ENCODE peak calls at places on chromosomes 16 and 17, in nine cellular contexts. One of them, this sample, is unnamed.

GRCh38 chr16:88349903-88350900 is 32.6 kb upstream of the ZNF469 start:
- DNase-seq in amniotic stem cell: no peak
- DNase-seq in NCI-H1417: no peak
- DNase-seq in vagina: no peak
- DNase-seq in NCI-H2171: no peak
- DNase-seq in stimulated activated naive CD8-positive, alpha-beta T cell treated with anti-CD3 and anti-CD28 coated beads, Interleukin-15, Interleukin-2, amounts not matched to agents 100 U/mL and 50 U/mL, for 24 hours: no peak
- DNase-seq in stimulated activated CD4-positive, alpha-beta T cell treated with anti-CD3 and anti-CD28 coated beads, Interleukin-1b, Interleukin-23, amount 100 ng/mL, for 48 hours: no peak
- DNase-seq in posterior cingulate gyrus: no peak
- DNase-seq in activated naive CD4-positive, alpha-beta T cell: no peak
- DNase-seq in this sample: no peak

GRCh38 chr16:4435668-4436067 is 10.0 kb downstream of the DNAJA3 start:
- DNase-seq in activated naive CD4-positive, alpha-beta T cell: no peak
- DNase-seq in amniotic stem cell: no peak
- DNase-seq in stimulated activated naive CD8-positive, alpha-beta T cell treated with anti-CD3 and anti-CD28 coated beads, Interleukin-15, Interleukin-2, amounts not matched to agents 100 U/mL and 50 U/mL, for 24 hours: no peak
- DNase-seq in NCI-H1417: no peak
- DNase-seq in vagina: no peak
- DNase-seq in NCI-H2171: no peak
- DNase-seq in posterior cingulate gyrus: no peak
- DNase-seq in stimulated activated CD4-positive, alpha-beta T cell treated with anti-CD3 and anti-CD28 coated beads, Interleukin-1b, Interleukin-23, amount 100 ng/mL, for 48 hours: no peak
- DNase-seq in this sample: no peak

GRCh38 chr16:11263737-11264136 is 5.4 kb downstream of the TNP2 start:
- DNase-seq in stimulated activated naive CD8-positive, alpha-beta T cell treated with anti-CD3 and anti-CD28 coated beads, Interleukin-15, Interleukin-2, amounts not matched to agents 100 U/mL and 50 U/mL, for 24 hours: peak; percentile 66
- DNase-seq in vagina: no peak
- DNase-seq in activated naive CD4-positive, alpha-beta T cell: no peak
- DNase-seq in NCI-H2171: no peak
- DNase-seq in stimulated activated CD4-positive, alpha-beta T cell treated with anti-CD3 and anti-CD28 coated beads, Interleukin-1b, Interleukin-23, amount 100 ng/mL, for 48 hours: peak; percentile 73
- DNase-seq in amniotic stem cell: no peak
- DNase-seq in posterior cingulate gyrus: no peak
- DNase-seq in NCI-H1417: no peak
- DNase-seq in this sample: no peak

GRCh38 chr17:21358682-21359482 is 17.3 kb upstream of the KCNJ12 start:
- DNase-seq in NCI-H2171: no peak
- DNase-seq in NCI-H1417: no peak
- DNase-seq in posterior cingulate gyrus: no peak
- DNase-seq in vagina: no peak
- DNase-seq in stimulated activated CD4-positive, alpha-beta T cell treated with anti-CD3 and anti-CD28 coated beads, Interleukin-1b, Interleukin-23, amount 100 ng/mL, for 48 hours: no peak
- DNase-seq in activated naive CD4-positive, alpha-beta T cell: no peak
- DNase-seq in amniotic stem cell: no peak
- DNase-seq in stimulated activated naive CD8-positive, alpha-beta T cell treated with anti-CD3 and anti-CD28 coated beads, Interleukin-15, Interleukin-2, amounts not matched to agents 100 U/mL and 50 U/mL, for 24 hours: no peak
- DNase-seq in this sample: no peak

GRCh38 chr17:19867094-19867653 is 562 bp downstream of the ULK2 start:
- DNase-seq in stimulated activated naive CD8-positive, alpha-beta T cell treated with anti-CD3 and anti-CD28 coated beads, Interleukin-15, Interleukin-2, amounts not matched to agents 100 U/mL and 50 U/mL, for 24 hours: peak; percentile 60
- DNase-seq in NCI-H1417: peak; percentile 12
- DNase-seq in NCI-H2171: peak; percentile 39
- DNase-seq in activated naive CD4-positive, alpha-beta T cell: no peak
- DNase-seq in stimulated activated CD4-positive, alpha-beta T cell treated with anti-CD3 and anti-CD28 coated beads, Interleukin-1b, Interleukin-23, amount 100 ng/mL, for 48 hours: peak; percentile 34
- DNase-seq in posterior cingulate gyrus: peak; percentile 78
- DNase-seq in vagina: no peak
- DNase-seq in amniotic stem cell: no peak
- DNase-seq in this sample: peak; percentile 93

GRCh38 chr16:17572145-17572544 is 101.4 kb upstream of the XYLT1 start:
- DNase-seq in NCI-H1417: no peak
- DNase-seq in posterior cingulate gyrus: no peak
- DNase-seq in stimulated activated CD4-positive, alpha-beta T cell treated with anti-CD3 and anti-CD28 coated beads, Interleukin-1b, Interleukin-23, amount 100 ng/mL, for 48 hours: no peak
- DNase-seq in amniotic stem cell: no peak
- DNase-seq in stimulated activated naive CD8-positive, alpha-beta T cell treated with anti-CD3 and anti-CD28 coated beads, Interleukin-15, Interleukin-2, amounts not matched to agents 100 U/mL and 50 U/mL, for 24 hours: no peak
- DNase-seq in activated naive CD4-positive, alpha-beta T cell: no peak
- DNase-seq in NCI-H2171: no peak
- DNase-seq in vagina: no peak
- DNase-seq in this sample: no peak

GRCh38 chr17:6073620-6074019 is 3.4 kb downstream of the WSCD1 start:
- DNase-seq in stimulated activated naive CD8-positive, alpha-beta T cell treated with anti-CD3 and anti-CD28 coated beads, Interleukin-15, Interleukin-2, amounts not matched to agents 100 U/mL and 50 U/mL, for 24 hours: no peak
- DNase-seq in vagina: no peak
- DNase-seq in NCI-H2171: no peak
- DNase-seq in amniotic stem cell: no peak
- DNase-seq in NCI-H1417: no peak
- DNase-seq in activated naive CD4-positive, alpha-beta T cell: no peak
- DNase-seq in posterior cingulate gyrus: no peak
- DNase-seq in stimulated activated CD4-positive, alpha-beta T cell treated with anti-CD3 and anti-CD28 coated beads, Interleukin-1b, Interleukin-23, amount 100 ng/mL, for 48 hours: no peak
- DNase-seq in this sample: no peak

GRCh38 chr17:76141212-76142043 is at the start of gene FOXJ1:
- DNase-seq in stimulated activated naive CD8-positive, alpha-beta T cell treated with anti-CD3 and anti-CD28 coated beads, Interleukin-15, Interleukin-2, amounts not matched to agents 100 U/mL and 50 U/mL, for 24 hours: peak; percentile 91
- DNase-seq in vagina: no peak
- DNase-seq in activated naive CD4-positive, alpha-beta T cell: peak; percentile 68
- DNase-seq in amniotic stem cell: peak; percentile 25
- DNase-seq in NCI-H1417: peak; percentile 93
- DNase-seq in posterior cingulate gyrus: peak; percentile 85
- DNase-seq in NCI-H2171: peak; percentile 92
- DNase-seq in stimulated activated CD4-positive, alpha-beta T cell treated with anti-CD3 and anti-CD28 coated beads, Interleukin-1b, Interleukin-23, amount 100 ng/mL, for 48 hours: peak; percentile 92
- DNase-seq in this sample: peak; percentile 84

GRCh38 chr17:2137342-2138098 is 82.6 kb downstream of the HIC1 start:
- DNase-seq in posterior cingulate gyrus: no peak
- DNase-seq in stimulated activated naive CD8-positive, alpha-beta T cell treated with anti-CD3 and anti-CD28 coated beads, Interleukin-15, Interleukin-2, amounts not matched to agents 100 U/mL and 50 U/mL, for 24 hours: no peak
- DNase-seq in NCI-H1417: peak; percentile 1
- DNase-seq in stimulated activated CD4-positive, alpha-beta T cell treated with anti-CD3 and anti-CD28 coated beads, Interleukin-1b, Interleukin-23, amount 100 ng/mL, for 48 hours: no peak
- DNase-seq in activated naive CD4-positive, alpha-beta T cell: no peak
- DNase-seq in NCI-H2171: no peak
- DNase-seq in amniotic stem cell: no peak
- DNase-seq in vagina: no peak
- DNase-seq in this sample: peak; percentile 56

GRCh38 chr17:30549864-30550511 is 72.8 kb downstream of the GOSR1 start:
- DNase-seq in NCI-H2171: no peak
- DNase-seq in posterior cingulate gyrus: no peak
- DNase-seq in vagina: no peak
- DNase-seq in activated naive CD4-positive, alpha-beta T cell: no peak
- DNase-seq in stimulated activated naive CD8-positive, alpha-beta T cell treated with anti-CD3 and anti-CD28 coated beads, Interleukin-15, Interleukin-2, amounts not matched to agents 100 U/mL and 50 U/mL, for 24 hours: no peak
- DNase-seq in amniotic stem cell: no peak
- DNase-seq in stimulated activated CD4-positive, alpha-beta T cell treated with anti-CD3 and anti-CD28 coated beads, Interleukin-1b, Interleukin-23, amount 100 ng/mL, for 48 hours: no peak
- DNase-seq in NCI-H1417: no peak
- DNase-seq in this sample: peak; percentile 14

GRCh38 chr17:48526986-48527741 is 3.6 kb downstream of the HOXB1 start:
- DNase-seq in stimulated activated CD4-positive, alpha-beta T cell treated with anti-CD3 and anti-CD28 coated beads, Interleukin-1b, Interleukin-23, amount 100 ng/mL, for 48 hours: no peak
- DNase-seq in vagina: no peak
- DNase-seq in NCI-H1417: no peak
- DNase-seq in posterior cingulate gyrus: no peak
- DNase-seq in NCI-H2171: no peak
- DNase-seq in amniotic stem cell: no peak
- DNase-seq in activated naive CD4-positive, alpha-beta T cell: no peak
- DNase-seq in stimulated activated naive CD8-positive, alpha-beta T cell treated with anti-CD3 and anti-CD28 coated beads, Interleukin-15, Interleukin-2, amounts not matched to agents 100 U/mL and 50 U/mL, for 24 hours: peak; percentile 40
- DNase-seq in this sample: no peak

GRCh38 chr17:80510132-80510531 is 33.7 kb upstream of the NPTX1 start:
- DNase-seq in NCI-H2171: no peak
- DNase-seq in vagina: no peak
- DNase-seq in stimulated activated CD4-positive, alpha-beta T cell treated with anti-CD3 and anti-CD28 coated beads, Interleukin-1b, Interleukin-23, amount 100 ng/mL, for 48 hours: no peak
- DNase-seq in activated naive CD4-positive, alpha-beta T cell: no peak
- DNase-seq in stimulated activated naive CD8-positive, alpha-beta T cell treated with anti-CD3 and anti-CD28 coated beads, Interleukin-15, Interleukin-2, amounts not matched to agents 100 U/mL and 50 U/mL, for 24 hours: no peak
- DNase-seq in amniotic stem cell: no peak
- DNase-seq in posterior cingulate gyrus: no peak
- DNase-seq in NCI-H1417: no peak
- DNase-seq in this sample: no peak

GRCh38 chr17:1590031-1590746 is 27.6 kb upstream of the PITPNA start:
- DNase-seq in NCI-H2171: no peak
- DNase-seq in amniotic stem cell: peak; percentile 74
- DNase-seq in NCI-H1417: no peak
- DNase-seq in activated naive CD4-positive, alpha-beta T cell: no peak
- DNase-seq in posterior cingulate gyrus: no peak
- DNase-seq in stimulated activated CD4-positive, alpha-beta T cell treated with anti-CD3 and anti-CD28 coated beads, Interleukin-1b, Interleukin-23, amount 100 ng/mL, for 48 hours: no peak
- DNase-seq in stimulated activated naive CD8-positive, alpha-beta T cell treated with anti-CD3 and anti-CD28 coated beads, Interleukin-15, Interleukin-2, amounts not matched to agents 100 U/mL and 50 U/mL, for 24 hours: peak; percentile 50
- DNase-seq in vagina: no peak
- DNase-seq in this sample: no peak

GRCh38 chr16:58235663-58236062 is 37.8 kb upstream of the CSNK2A2 start:
- DNase-seq in vagina: no peak
- DNase-seq in stimulated activated CD4-positive, alpha-beta T cell treated with anti-CD3 and anti-CD28 coated beads, Interleukin-1b, Interleukin-23, amount 100 ng/mL, for 48 hours: no peak
- DNase-seq in amniotic stem cell: no peak
- DNase-seq in posterior cingulate gyrus: no peak
- DNase-seq in NCI-H1417: no peak
- DNase-seq in NCI-H2171: no peak
- DNase-seq in activated naive CD4-positive, alpha-beta T cell: no peak
- DNase-seq in stimulated activated naive CD8-positive, alpha-beta T cell treated with anti-CD3 and anti-CD28 coated beads, Interleukin-15, Interleukin-2, amounts not matched to agents 100 U/mL and 50 U/mL, for 24 hours: no peak
- DNase-seq in this sample: no peak

GRCh38 chr17:75898065-75898464 is 1.3 kb upstream of the TRIM65 start:
- DNase-seq in NCI-H2171: no peak
- DNase-seq in stimulated activated CD4-positive, alpha-beta T cell treated with anti-CD3 and anti-CD28 coated beads, Interleukin-1b, Interleukin-23, amount 100 ng/mL, for 48 hours: no peak
- DNase-seq in activated naive CD4-positive, alpha-beta T cell: no peak
- DNase-seq in NCI-H1417: no peak
- DNase-seq in posterior cingulate gyrus: no peak
- DNase-seq in stimulated activated naive CD8-positive, alpha-beta T cell treated with anti-CD3 and anti-CD28 coated beads, Interleukin-15, Interleukin-2, amounts not matched to agents 100 U/mL and 50 U/mL, for 24 hours: no peak
- DNase-seq in vagina: no peak
- DNase-seq in amniotic stem cell: no peak
- DNase-seq in this sample: no peak

GRCh38 chr17:50863221-50863843 is 2.8 kb downstream of the TOB1 start:
- DNase-seq in NCI-H2171: no peak
- DNase-seq in vagina: no peak
- DNase-seq in NCI-H1417: no peak
- DNase-seq in stimulated activated naive CD8-positive, alpha-beta T cell treated with anti-CD3 and anti-CD28 coated beads, Interleukin-15, Interleukin-2, amounts not matched to agents 100 U/mL and 50 U/mL, for 24 hours: peak; percentile 68
- DNase-seq in posterior cingulate gyrus: peak; percentile 71
- DNase-seq in stimulated activated CD4-positive, alpha-beta T cell treated with anti-CD3 and anti-CD28 coated beads, Interleukin-1b, Interleukin-23, amount 100 ng/mL, for 48 hours: peak; percentile 42
- DNase-seq in amniotic stem cell: no peak
- DNase-seq in activated naive CD4-positive, alpha-beta T cell: no peak
- DNase-seq in this sample: no peak

GRCh38 chr16:11994187-11995119 is 17.9 kb downstream of the SNX29 start:
- DNase-seq in activated naive CD4-positive, alpha-beta T cell: no peak
- DNase-seq in NCI-H2171: no peak
- DNase-seq in posterior cingulate gyrus: peak; percentile 58
- DNase-seq in stimulated activated naive CD8-positive, alpha-beta T cell treated with anti-CD3 and anti-CD28 coated beads, Interleukin-15, Interleukin-2, amounts not matched to agents 100 U/mL and 50 U/mL, for 24 hours: no peak
- DNase-seq in amniotic stem cell: no peak
- DNase-seq in NCI-H1417: no peak
- DNase-seq in stimulated activated CD4-positive, alpha-beta T cell treated with anti-CD3 and anti-CD28 coated beads, Interleukin-1b, Interleukin-23, amount 100 ng/mL, for 48 hours: no peak
- DNase-seq in vagina: no peak
- DNase-seq in this sample: peak; percentile 62

GRCh38 chr16:71412270-71413160 is 29.3 kb downstream of the TLE7 start:
- DNase-seq in NCI-H1417: peak; percentile 75
- DNase-seq in amniotic stem cell: peak; percentile 42
- DNase-seq in stimulated activated naive CD8-positive, alpha-beta T cell treated with anti-CD3 and anti-CD28 coated beads, Interleukin-15, Interleukin-2, amounts not matched to agents 100 U/mL and 50 U/mL, for 24 hours: peak; percentile 68
- DNase-seq in vagina: no peak
- DNase-seq in stimulated activated CD4-positive, alpha-beta T cell treated with anti-CD3 and anti-CD28 coated beads, Interleukin-1b, Interleukin-23, amount 100 ng/mL, for 48 hours: peak; percentile 61
- DNase-seq in posterior cingulate gyrus: peak; percentile 70
- DNase-seq in activated naive CD4-positive, alpha-beta T cell: peak; percentile 7
- DNase-seq in NCI-H2171: peak; percentile 70
- DNase-seq in this sample: peak; percentile 90

GRCh38 chr17:80060629-80061028 is 24.2 kb downstream of the CCDC40 start:
- DNase-seq in NCI-H1417: no peak
- DNase-seq in vagina: no peak
- DNase-seq in stimulated activated CD4-positive, alpha-beta T cell treated with anti-CD3 and anti-CD28 coated beads, Interleukin-1b, Interleukin-23, amount 100 ng/mL, for 48 hours: no peak
- DNase-seq in amniotic stem cell: no peak
- DNase-seq in stimulated activated naive CD8-positive, alpha-beta T cell treated with anti-CD3 and anti-CD28 coated beads, Interleukin-15, Interleukin-2, amounts not matched to agents 100 U/mL and 50 U/mL, for 24 hours: no peak
- DNase-seq in NCI-H2171: no peak
- DNase-seq in posterior cingulate gyrus: no peak
- DNase-seq in activated naive CD4-positive, alpha-beta T cell: no peak
- DNase-seq in this sample: no peak

GRCh38 chr16:29738514-29738913 is 7.3 kb downstream of the C16orf54 start:
- DNase-seq in stimulated activated naive CD8-positive, alpha-beta T cell treated with anti-CD3 and anti-CD28 coated beads, Interleukin-15, Interleukin-2, amounts not matched to agents 100 U/mL and 50 U/mL, for 24 hours: no peak
- DNase-seq in stimulated activated CD4-positive, alpha-beta T cell treated with anti-CD3 and anti-CD28 coated beads, Interleukin-1b, Interleukin-23, amount 100 ng/mL, for 48 hours: peak; percentile 29
- DNase-seq in activated naive CD4-positive, alpha-beta T cell: no peak
- DNase-seq in NCI-H1417: no peak
- DNase-seq in posterior cingulate gyrus: no peak
- DNase-seq in vagina: no peak
- DNase-seq in amniotic stem cell: no peak
- DNase-seq in NCI-H2171: no peak
- DNase-seq in this sample: no peak

GRCh38 chr17:39631403-39631802 is 4.7 kb downstream of the PPP1R1B start:
- DNase-seq in posterior cingulate gyrus: no peak
- DNase-seq in stimulated activated CD4-positive, alpha-beta T cell treated with anti-CD3 and anti-CD28 coated beads, Interleukin-1b, Interleukin-23, amount 100 ng/mL, for 48 hours: no peak
- DNase-seq in NCI-H2171: no peak
- DNase-seq in activated naive CD4-positive, alpha-beta T cell: no peak
- DNase-seq in vagina: no peak
- DNase-seq in NCI-H1417: no peak
- DNase-seq in stimulated activated naive CD8-positive, alpha-beta T cell treated with anti-CD3 and anti-CD28 coated beads, Interleukin-15, Interleukin-2, amounts not matched to agents 100 U/mL and 50 U/mL, for 24 hours: no peak
- DNase-seq in amniotic stem cell: no peak
- DNase-seq in this sample: no peak

This sample was measured in lower leg skin.